ENCODE peak calls at places on chromosomes 4 and X, in nine cellular contexts. W is psoas muscle, Y is left lung, I is MM.1S, N is pancreas, S is SK-N-SH, B is fibroblast of lung, P is cardiac muscle cell, O is hepatocyte. X is an unnamed sample.

GRCh38 chr4:111454961-111455360 is 690.3 kb upstream of the FAM241A start:
- DNase-seq in P (peak; percentile 20), Y (peak; percentile 9), I (no peak), W (no peak), S (no peak), O (peak; percentile 13), N (peak; percentile 6), B (peak; percentile 4), X (no peak)

GRCh38 chr4:504076-504475 is 5.1 kb downstream of the PIGG start:
- DNase-seq in P (peak; percentile 30), I (no peak), W (no peak), N (no peak), Y (no peak), B (peak; percentile 50), S (no peak), O (no peak), X (no peak)

GRCh38 chr4:154416183-154416543 is 75.4 kb downstream of the DCHS2 start:
- DNase-seq in W (peak; percentile 23), B (peak; percentile 1), Y (no peak), S (peak; percentile 4), N (no peak), P (peak; percentile 4), I (no peak), O (peak; percentile 37), X (no peak)

GRCh38 chr4:48017108-48017527 is 546 bp downstream of the NIPAL1 start:
- DNase-seq in S (peak; percentile 68), I (no peak), W (peak; percentile 39), B (peak; percentile 82), O (peak; percentile 91), N (peak; percentile 61), P (peak; percentile 61), Y (peak; percentile 83), X (no peak)

GRCh38 chrX:23332888-23333821 is 1.5 kb upstream of the PTCHD1 start:
- DNase-seq in Y (peak; percentile 48), S (peak; percentile 30), O (peak; percentile 48), I (no peak), W (no peak), P (no peak), B (no peak), N (no peak), X (no peak)

GRCh38 chr4:81827568-81828202 is 356.0 kb upstream of the RASGEF1B start:
- DNase-seq in S (no peak), W (no peak), I (no peak), O (no peak), P (no peak), Y (no peak), N (no peak), B (no peak), X (no peak)

GRCh38 chrX:46381630-46382029 is 163.6 kb downstream of the ZNF674 start:
- DNase-seq in Y (no peak), N (no peak), I (peak; percentile 62), B (peak; percentile 10), P (peak; percentile 32), O (peak; percentile 13), S (no peak), W (no peak), X (no peak)

GRCh38 chr4:151730003-151730559 is 30.7 kb downstream of the GATB start:
- DNase-seq in N (no peak), W (no peak), S (no peak), I (no peak), O (peak; percentile 58), P (no peak), B (peak; percentile 18), Y (no peak), X (no peak)

GRCh38 chr4:17618926-17619325 is 4.5 kb downstream of the MED28 start:
- DNase-seq in B (no peak), Y (no peak), W (no peak), P (no peak), N (no peak), S (no peak), I (no peak), O (no peak), X (no peak)

GRCh38 chr4:17624821-17625220 is 10.4 kb downstream of the MED28 start:
- DNase-seq in Y (no peak), I (no peak), O (no peak), S (no peak), W (no peak), N (no peak), B (no peak), P (no peak), X (no peak)

GRCh38 chr4:17619416-17620105 is 5.1 kb downstream of the MED28 start:
- DNase-seq in O (no peak), W (peak; percentile 44), N (no peak), I (no peak), Y (no peak), B (no peak), S (no peak), P (no peak), X (no peak)

GRCh38 chr4:17623451-17624001 is 9.1 kb downstream of the MED28 start:
- DNase-seq in S (no peak), B (peak; percentile 43), Y (no peak), N (no peak), P (no peak), W (no peak), I (no peak), O (no peak), X (no peak)
- H3K36me3 ChIP-seq in S (peaks cover 73% of the 10 kb centered on the region), B (peaks cover 24% of the 10 kb centered on the region), Y (no peaks in the 10 kb centered on the region), N (peaks cover 43% of the 10 kb centered on the region), P (peaks cover 57% of the 10 kb centered on the region), W (peaks cover 86% of the 10 kb centered on the region), I (peaks cover 26% of the 10 kb centered on the region), O (no peaks in the 10 kb centered on the region), X (peaks cover 7% of the 10 kb centered on the region)

GRCh38 chrX:153993079-153993478 is 20.5 kb downstream of the TMEM187 start:
- DNase-seq in O (no peak), S (no peak), Y (no peak), N (no peak), P (no peak), W (no peak), I (no peak), B (no peak), X (no peak)

GRCh38 chrX:153989971-153990655 is 17.6 kb downstream of the TMEM187 start:
- DNase-seq in P (no peak), I (no peak), Y (no peak), N (no peak), O (no peak), W (no peak), B (no peak), S (no peak), X (no peak)

GRCh38 chrX:153988493-153988892 is 15.9 kb downstream of the TMEM187 start:
- DNase-seq in B (no peak), W (no peak), P (no peak), S (no peak), Y (no peak), N (no peak), O (no peak), I (no peak), X (no peak)

GRCh38 chrX:153992180-153992579 is 19.6 kb downstream of the TMEM187 start:
- DNase-seq in B (no peak), Y (no peak), W (no peak), O (no peak), S (no peak), I (no peak), P (no peak), N (no peak), X (no peak)

DNA sequence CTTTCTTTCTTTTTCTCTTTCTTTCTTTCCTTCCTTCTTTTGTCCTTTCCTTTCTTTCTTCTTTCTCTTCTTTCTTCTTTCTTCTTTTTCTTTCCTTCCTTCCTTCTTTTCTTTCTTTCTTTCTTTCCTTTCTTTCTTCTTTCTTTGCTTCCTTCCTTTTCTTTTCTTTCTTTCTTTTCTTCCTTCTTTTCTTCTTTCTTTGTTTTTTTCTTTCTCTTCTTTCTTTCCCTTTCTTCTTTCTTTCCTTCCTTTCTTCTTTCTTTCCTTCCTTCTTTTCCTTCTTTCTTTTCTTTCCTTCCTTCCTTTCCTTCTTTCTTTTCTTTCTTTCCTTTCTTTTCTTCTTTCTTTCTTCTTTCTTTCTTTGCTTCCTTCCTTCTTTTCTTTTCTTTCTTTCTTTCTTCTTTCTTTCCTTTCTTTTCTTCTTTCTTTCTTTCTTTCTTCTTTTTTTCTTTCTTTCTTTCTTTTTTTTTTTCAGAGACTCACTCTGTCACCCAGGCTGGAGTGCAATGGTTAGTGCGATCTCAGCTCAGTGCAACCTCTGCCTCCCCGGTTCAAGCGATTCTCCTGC is 18.5 kb downstream of the TMEM187 start:
- DNase-seq in P (no peak), S (no peak), O (no peak), Y (no peak), B (no peak), I (no peak), W (no peak), N (no peak), X (no peak)
- TF ChIP-seq CTCF in P (no peak), S (no peak), O (no peak), Y (no peak), B (no peak), I (no peak), W (no peak), N (no peak), X (no peak)

GRCh38 chr4:40745585-40745984 is 4.2 kb upstream of the NSUN7 start:
- DNase-seq in W (no peak), S (no peak), O (no peak), P (no peak), N (no peak), Y (no peak), I (no peak), B (no peak), X (no peak)

GRCh38 chr4:40747436-40747835 is 2.3 kb upstream of the NSUN7 start:
- DNase-seq in O (no peak), Y (no peak), W (no peak), N (no peak), S (no peak), B (no peak), I (no peak), P (no peak), X (no peak)

GRCh38 chr4:40744218-40744617 is 5.5 kb upstream of the NSUN7 start:
- DNase-seq in O (no peak), I (no peak), W (no peak), Y (no peak), B (no peak), N (no peak), P (no peak), S (no peak), X (no peak)

GRCh38 chr4:40750461-40751258 is 905 bp downstream of the NSUN7 start:
- DNase-seq in W (no peak), S (peak; percentile 38), P (peak; percentile 14), I (no peak), Y (no peak), B (peak; percentile 22), O (peak; percentile 34), N (no peak), X (no peak)

DNA sequence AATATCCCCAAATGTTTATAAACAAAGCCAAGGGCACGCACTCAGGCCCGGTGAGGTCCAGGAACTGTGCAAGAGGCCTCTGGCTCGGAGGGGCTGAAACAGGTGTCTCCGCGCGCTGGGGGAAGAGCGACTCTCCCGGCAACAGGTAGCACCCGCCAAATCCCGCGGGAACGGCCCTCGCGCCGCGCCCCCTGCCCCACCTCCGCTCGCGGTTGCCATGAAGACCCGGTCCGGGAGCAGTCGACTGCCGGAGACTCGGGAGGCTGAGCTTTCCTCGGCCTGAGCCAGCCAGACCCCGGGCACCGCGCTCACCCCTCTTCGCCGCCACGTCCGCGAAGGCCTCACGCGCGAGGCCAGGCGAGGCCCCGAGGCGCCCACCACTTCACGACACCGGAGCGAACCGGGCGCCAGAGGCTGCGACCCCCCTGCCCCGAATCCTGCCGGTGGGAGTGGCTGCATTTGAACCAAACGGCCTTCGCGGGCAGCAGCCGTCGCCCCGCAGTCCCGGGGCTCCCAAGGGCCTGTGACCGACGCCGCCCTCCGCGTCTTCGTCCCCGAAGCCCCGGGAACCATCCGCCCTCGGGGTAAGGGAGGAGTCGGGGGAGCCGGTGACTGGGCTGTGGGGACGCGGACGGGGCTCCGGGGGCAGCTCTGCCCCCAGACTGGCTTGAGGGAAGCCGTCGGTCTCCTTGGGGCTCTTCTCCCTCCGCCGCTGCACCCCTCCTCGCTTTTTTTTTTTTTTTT is at the start of gene NSUN7:
- DNase-seq in W (peak; percentile 18), P (peak; percentile 26), Y (peak; percentile 91), S (peak; percentile 91), I (no peak), N (peak; percentile 96), O (peak; percentile 92), B (peak; percentile 61), X (no peak)
- H3K4me3 ChIP-seq in W (peak within 1 kb of the TSS; percentile 64), P (peak within 1 kb of the TSS; percentile 63), Y (peak within 1 kb of the TSS; percentile 56), S (peak within 1 kb of the TSS; percentile 54), I (peak within 1 kb of the TSS; percentile 43), N (peak within 1 kb of the TSS; percentile 73), O (peak within 1 kb of the TSS; percentile 75), B (peak within 1 kb of the TSS; percentile 38), X (peak within 1 kb of the TSS; percentile 54)

GRCh38 chr4:186243331-186243730 is 16.0 kb downstream of the KLKB1 start:
- DNase-seq in S (no peak), B (no peak), W (no peak), P (no peak), O (no peak), N (no peak), I (no peak), Y (no peak), X (no peak)
- H3K36me3 ChIP-seq in S (no peaks in the 10 kb centered on the region), B (no peaks in the 10 kb centered on the region), W (peaks cover 1% of the 10 kb centered on the region), P (no peaks in the 10 kb centered on the region), O (no peaks in the 10 kb centered on the region), N (no peaks in the 10 kb centered on the region), I (no peaks in the 10 kb centered on the region), Y (no peaks in the 10 kb centered on the region), X (no peaks in the 10 kb centered on the region)